ENCODE peak calls at places on chromosomes 1 and 21, in four cellular contexts. One of them, this sample, is unnamed.

GRCh38 chr1:161139765-161140164 is 7.3 kb upstream of the DEDD start:
- DNase-seq in K562: peak
- DNase-seq in GM12878: no peak
- DNase-seq in HepG2: peak
- DNase-seq in this sample: peak

GRCh38 chr1:25502957-25503356 is 40.4 kb upstream of the LDLRAP1 start:
- DNase-seq in K562: no peak
- DNase-seq in GM12878: no peak
- DNase-seq in HepG2: no peak
- DNase-seq in this sample: no peak

GRCh38 chr1:40421348-40421693 is 29.0 kb upstream of the ZFP69B start:
- DNase-seq in K562: no peak
- DNase-seq in GM12878: no peak
- DNase-seq in HepG2: no peak
- DNase-seq in this sample: no peak

GRCh38 chr1:25204797-25205441 is 27.4 kb downstream of the SYF2 start:
- DNase-seq in K562: peak
- DNase-seq in GM12878: no peak
- DNase-seq in HepG2: peak
- DNase-seq in this sample: peak

GRCh38 chr1:11847667-11848445 is at the start of gene NPPA:
- DNase-seq in K562: no peak
- DNase-seq in GM12878: no peak
- DNase-seq in HepG2: no peak
- DNase-seq in this sample: no peak

GRCh38 chr1:235295902-235296350 is 32.1 kb downstream of the ARID4B start:
- DNase-seq in K562: no peak
- DNase-seq in GM12878: no peak
- DNase-seq in HepG2: peak
- DNase-seq in this sample: peak

GRCh38 chr1:18792747-18793146 is 66.7 kb downstream of the TAS1R2 start:
- DNase-seq in K562: no peak
- DNase-seq in GM12878: no peak
- DNase-seq in HepG2: no peak
- DNase-seq in this sample: no peak

GRCh38 chr21:38798481-38798882 is 7.2 kb upstream of the ETS2 start:
- DNase-seq in K562: peak
- DNase-seq in GM12878: no peak
- DNase-seq in HepG2: no peak
- DNase-seq in this sample: no peak

GRCh38 chr1:228013322-228014234 is 6.8 kb downstream of the WNT3A start:
- DNase-seq in K562: peak
- DNase-seq in GM12878: no peak
- DNase-seq in HepG2: no peak
- DNase-seq in this sample: no peak

DNA sequence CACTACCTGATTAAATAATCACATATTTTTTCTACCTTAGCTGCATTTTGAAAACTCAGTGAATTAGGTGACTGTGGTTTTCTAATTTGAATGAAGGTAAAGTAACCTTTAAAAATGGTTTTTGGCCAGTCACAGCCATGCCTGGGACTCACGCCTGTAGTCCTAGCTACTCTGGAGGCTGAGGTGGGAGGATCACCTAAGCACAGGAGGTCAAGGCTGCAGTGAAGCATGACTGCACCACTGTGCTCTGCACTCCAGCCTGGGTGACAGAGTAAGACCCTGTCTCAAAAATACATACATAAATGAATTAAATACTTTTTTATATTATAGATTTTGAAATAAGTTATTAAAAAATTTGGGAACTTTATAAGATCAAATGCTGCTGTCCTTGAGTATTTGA is 5.7 kb downstream of the CNST start:
- DNase-seq in K562: no peak
- DNase-seq in GM12878: no peak
- DNase-seq in HepG2: no peak
- DNase-seq in this sample: no peak
- TF ChIP-seq JUNB in K562: no peak
- TF ChIP-seq JUNB in GM12878: no peak
- TF ChIP-seq JUNB in HepG2: no peak
- TF ChIP-seq JUNB in this sample: no peak

DNA sequence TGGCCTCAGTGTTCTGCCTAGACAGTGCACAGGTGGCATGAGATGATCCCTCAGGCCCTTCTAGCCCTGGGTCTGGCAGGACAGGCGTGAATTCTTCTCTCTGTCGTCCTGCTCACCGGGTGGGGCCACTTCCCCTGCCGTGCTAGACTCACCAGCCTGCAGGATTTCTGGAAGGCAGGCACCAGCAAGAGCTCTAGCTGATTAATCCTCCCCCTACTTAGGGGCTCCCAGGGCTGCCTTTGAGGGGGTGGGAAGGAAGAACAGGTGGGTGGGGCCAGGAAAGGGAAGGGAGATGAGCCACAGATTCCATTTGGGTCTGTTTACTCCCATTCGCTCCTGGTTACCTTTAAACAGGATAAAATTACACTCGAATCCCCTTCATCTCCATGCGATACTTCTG is 665.3 kb downstream of the PTPRU start:
- DNase-seq in K562: no peak
- DNase-seq in GM12878: no peak
- DNase-seq in HepG2: no peak
- DNase-seq in this sample: peak
- TF ChIP-seq CREB1 in K562: no peak
- TF ChIP-seq CREB1 in GM12878: no peak
- TF ChIP-seq CREB1 in HepG2: no peak
- TF ChIP-seq CREB1 in this sample: no peak

GRCh38 chr1:2610036-2610720 is 22.6 kb downstream of the MMEL1 start:
- DNase-seq in K562: no peak
- DNase-seq in GM12878: no peak
- DNase-seq in HepG2: no peak
- DNase-seq in this sample: no peak
- TF ChIP-seq JUNB in K562: no peak
- TF ChIP-seq JUNB in GM12878: no peak
- TF ChIP-seq JUNB in HepG2: no peak
- TF ChIP-seq JUNB in this sample: no peak

DNA sequence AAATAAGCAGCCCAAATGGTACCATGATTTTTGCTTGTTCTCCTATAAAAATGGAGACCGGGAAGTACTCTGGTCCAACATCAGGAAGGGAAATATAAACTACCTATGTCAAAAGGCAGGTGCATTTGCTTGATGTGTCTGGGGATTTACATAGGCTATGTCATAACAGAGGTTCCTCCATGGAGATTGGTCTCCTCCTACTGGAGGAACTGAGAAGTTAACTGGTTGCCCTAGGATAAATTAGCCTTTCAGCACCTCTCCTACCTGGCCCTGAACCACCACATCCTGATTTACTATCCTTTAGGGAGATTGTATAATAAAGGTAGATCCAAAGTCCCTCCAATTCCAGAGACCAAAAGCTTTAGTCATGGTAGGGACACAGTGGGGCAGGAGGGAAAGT is 1109.3 kb upstream of the B3GALT2 start:
- DNase-seq in K562: no peak
- DNase-seq in GM12878: no peak
- DNase-seq in HepG2: peak
- DNase-seq in this sample: peak
- TF ChIP-seq CREB1 in K562: no peak
- TF ChIP-seq CREB1 in GM12878: no peak
- TF ChIP-seq CREB1 in HepG2: no peak
- TF ChIP-seq CREB1 in this sample: no peak

GRCh38 chr1:153922838-153923652 is at the start of gene GATAD2B:
- DNase-seq in K562: peak
- DNase-seq in GM12878: peak
- DNase-seq in HepG2: peak
- DNase-seq in this sample: peak

GRCh38 chr1:153919879-153920852 is 2.6 kb downstream of the GATAD2B start:
- DNase-seq in K562: peak
- DNase-seq in GM12878: no peak
- DNase-seq in HepG2: no peak
- DNase-seq in this sample: no peak

GRCh38 chr1:153921080-153921802 is 1.5 kb downstream of the GATAD2B start:
- DNase-seq in K562: no peak
- DNase-seq in GM12878: no peak
- DNase-seq in HepG2: no peak
- DNase-seq in this sample: no peak

GRCh38 chr1:153921803-153922075 is 1.0 kb downstream of the GATAD2B start:
- DNase-seq in K562: no peak
- DNase-seq in GM12878: no peak
- DNase-seq in HepG2: no peak
- DNase-seq in this sample: peak

DNA sequence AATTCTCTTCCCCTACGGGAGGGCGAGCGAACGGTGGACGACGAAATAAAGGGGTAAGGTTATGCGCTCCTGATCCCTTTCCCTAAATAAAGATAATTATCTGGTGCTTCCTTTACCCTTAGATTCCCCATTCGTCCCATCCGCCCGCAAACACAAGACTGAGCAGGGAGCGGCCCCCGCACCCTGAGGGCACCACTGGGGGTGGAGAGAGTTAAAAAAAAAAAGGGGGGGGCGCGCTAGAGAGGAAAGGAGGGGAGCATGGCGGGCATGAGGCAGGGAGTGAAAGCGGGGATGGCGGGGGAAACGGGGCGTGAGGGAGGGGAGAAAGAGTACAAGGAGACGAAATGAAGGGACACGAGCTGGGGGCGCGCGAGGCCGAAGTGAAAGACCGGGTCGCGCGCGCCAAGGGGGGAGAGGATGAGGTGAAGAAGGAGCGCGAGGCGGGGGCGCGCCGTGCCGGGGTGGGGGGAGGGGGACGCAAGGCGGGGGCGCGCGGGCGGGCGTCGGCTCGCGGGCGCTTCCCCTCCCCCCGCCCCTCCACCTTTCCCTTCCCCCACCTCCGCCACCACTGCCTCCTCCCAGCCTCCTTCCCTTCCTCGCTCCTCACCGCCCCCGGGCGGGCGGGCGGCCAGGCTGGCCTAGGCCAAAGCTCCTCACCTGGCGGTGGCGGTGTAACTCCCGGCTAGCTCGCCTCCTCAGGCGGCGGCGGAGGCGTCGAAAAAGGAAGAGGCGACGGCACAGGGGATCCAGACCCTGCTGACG is 515 bp downstream of the GATAD2B start:
- DNase-seq in K562: peak
- DNase-seq in GM12878: no peak
- DNase-seq in HepG2: peak
- DNase-seq in this sample: peak
- TF ChIP-seq JUNB in K562: no peak
- TF ChIP-seq JUNB in GM12878: no peak
- TF ChIP-seq JUNB in HepG2: no peak
- TF ChIP-seq JUNB in this sample: no peak

GRCh38 chr1:60870269-60870668 is 212.1 kb upstream of the NFIA start:
- DNase-seq in K562: no peak
- DNase-seq in GM12878: no peak
- DNase-seq in HepG2: no peak
- DNase-seq in this sample: no peak

GRCh38 chr1:60866251-60866650 is 216.1 kb upstream of the NFIA start:
- DNase-seq in K562: no peak
- DNase-seq in GM12878: no peak
- DNase-seq in HepG2: no peak
- DNase-seq in this sample: no peak

GRCh38 chr1:60869264-60869663 is 213.1 kb upstream of the NFIA start:
- DNase-seq in K562: no peak
- DNase-seq in GM12878: no peak
- DNase-seq in HepG2: no peak
- DNase-seq in this sample: no peak

GRCh38 chr1:60866884-60867648 is 215.3 kb upstream of the NFIA start:
- DNase-seq in K562: no peak
- DNase-seq in GM12878: no peak
- DNase-seq in HepG2: no peak
- DNase-seq in this sample: no peak

GRCh38 chr1:60867782-60868181 is 214.6 kb upstream of the NFIA start:
- DNase-seq in K562: no peak
- DNase-seq in GM12878: no peak
- DNase-seq in HepG2: no peak
- DNase-seq in this sample: no peak
- TF ChIP-seq CREB1 in K562: no peak
- TF ChIP-seq CREB1 in GM12878: no peak
- TF ChIP-seq CREB1 in HepG2: no peak
- TF ChIP-seq CREB1 in this sample: no peak

This sample was measured in GM23338.